ENCODE peak calls at places on chromosomes 7 and 10, in six cellular contexts. H is CD8-positive, alpha-beta memory T cell; W is choroid plexus epithelial cell; Q is effector memory CD4-positive, alpha-beta T cell; M is HL-60; Y is fibroblast of lung. K is an unnamed sample.

GRCh38 chr10:112446055-112446854 is 459 bp downstream of the ZDHHC6 start:
- DNase-seq in H (no peak), W (peak), Q (no peak), M (peak), Y (peak), K (peak)

GRCh38 chr7:3075441-3075840 is 31.8 kb upstream of the CARD11 start:
- DNase-seq in H (no peak), W (no peak), Q (no peak), M (no peak), Y (no peak), K (no peak)

GRCh38 chr7:17233643-17234397 is 64.6 kb upstream of the AHR start:
- DNase-seq in H (peak), W (peak), Q (peak), M (peak), Y (no peak), K (no peak)

GRCh38 chr10:51075802-51076201 is 1.5 kb downstream of the PRKG1 start:
- DNase-seq in H (no peak), W (no peak), Q (no peak), M (no peak), Y (peak), K (no peak)

GRCh38 chr10:4947635-4948596 is 15.3 kb upstream of the AKR1C1 start:
- DNase-seq in H (no peak), W (peak), Q (no peak), M (no peak), Y (peak), K (peak)

GRCh38 chr10:102240467-102241036 is 760 bp downstream of the PITX3 start:
- DNase-seq in H (no peak), W (no peak), Q (no peak), M (no peak), Y (no peak), K (no peak)

GRCh38 chr10:66671064-66671463 is 254.8 kb upstream of the LRRTM3 start:
- DNase-seq in H (no peak), W (no peak), Q (no peak), M (no peak), Y (no peak), K (no peak)

GRCh38 chr7:76273503-76273902 is 29.0 kb upstream of the HSPB1 start:
- DNase-seq in H (no peak), W (no peak), Q (no peak), M (no peak), Y (no peak), K (no peak)

GRCh38 chr10:111933937-111934336 is 249.6 kb downstream of the GPAM start:
- DNase-seq in H (no peak), W (no peak), Q (no peak), M (no peak), Y (no peak), K (no peak)

GRCh38 chr7:131190146-131190545 is 137.5 kb upstream of the MKLN1 start:
- DNase-seq in H (no peak), W (peak), Q (no peak), M (no peak), Y (no peak), K (peak)

GRCh38 chr10:51269816-51270215 is 195.5 kb downstream of the PRKG1 start:
- DNase-seq in H (no peak), W (peak), Q (no peak), M (no peak), Y (peak), K (peak)

GRCh38 chr7:101241015-101241363 is 3.4 kb upstream of the CLDN15 start:
- DNase-seq in H (no peak), W (no peak), Q (no peak), M (peak), Y (no peak), K (no peak)

GRCh38 chr10:11242443-11243386 is 225.0 kb downstream of the CELF2 start:
- DNase-seq in H (no peak), W (peak), Q (no peak), M (no peak), Y (peak), K (peak)
- H3K4me3 ChIP-seq in H (no peak), W (no peak), Q (no peak), M (no peak), Y (no peak), K (no peak)

GRCh38 chr7:28903779-28904538 is 54.2 kb downstream of the TRIL start:
- DNase-seq in H (no peak), W (peak), Q (no peak), M (no peak), Y (peak), K (no peak)
- H3K4me3 ChIP-seq in H (no peak), W (peak), Q (no peak), M (no peak), Y (peak), K (peak)

GRCh38 chr10:25017247-25017590 is 807 bp downstream of the THNSL1 start:
- DNase-seq in H (no peak), W (peak), Q (no peak), M (no peak), Y (no peak), K (peak)

GRCh38 chr10:25016349-25017246 is at the start of gene THNSL1:
- DNase-seq in H (peak), W (peak), Q (peak), M (peak), Y (peak), K (peak)

GRCh38 chr10:25018703-25019102 is 2.3 kb downstream of the THNSL1 start:
- DNase-seq in H (no peak), W (no peak), Q (no peak), M (no peak), Y (no peak), K (no peak)

GRCh38 chr10:25015927-25016348 is at the start of gene ENKUR:
- DNase-seq in H (peak), W (peak), Q (peak), M (peak), Y (peak), K (peak)

DNA sequence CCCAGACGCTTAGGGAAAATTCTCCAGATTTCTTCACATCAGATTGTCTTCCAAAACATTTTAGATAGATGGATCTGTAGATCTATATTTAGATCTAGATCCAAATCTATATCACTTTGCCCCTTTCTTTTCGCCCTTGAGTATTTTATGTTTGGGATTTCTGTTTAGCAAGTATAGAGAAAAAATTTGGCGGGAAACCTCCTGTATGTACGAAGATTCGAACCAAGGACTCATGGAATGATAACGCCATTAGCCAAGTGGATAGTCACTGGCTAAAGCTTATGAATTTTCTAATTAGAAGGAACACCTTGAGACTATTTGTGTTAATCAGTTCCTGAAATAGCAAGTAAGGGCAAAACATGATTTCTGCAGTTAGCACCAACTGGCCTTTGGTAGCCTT is 1.2 kb downstream of the THNSL1 start:
- DNase-seq in H (no peak), W (no peak), Q (no peak), M (no peak), Y (no peak), K (no peak)
- H3K4me3 ChIP-seq in H (peak), W (no peak), Q (no peak), M (no peak), Y (peak), K (no peak)

DNA sequence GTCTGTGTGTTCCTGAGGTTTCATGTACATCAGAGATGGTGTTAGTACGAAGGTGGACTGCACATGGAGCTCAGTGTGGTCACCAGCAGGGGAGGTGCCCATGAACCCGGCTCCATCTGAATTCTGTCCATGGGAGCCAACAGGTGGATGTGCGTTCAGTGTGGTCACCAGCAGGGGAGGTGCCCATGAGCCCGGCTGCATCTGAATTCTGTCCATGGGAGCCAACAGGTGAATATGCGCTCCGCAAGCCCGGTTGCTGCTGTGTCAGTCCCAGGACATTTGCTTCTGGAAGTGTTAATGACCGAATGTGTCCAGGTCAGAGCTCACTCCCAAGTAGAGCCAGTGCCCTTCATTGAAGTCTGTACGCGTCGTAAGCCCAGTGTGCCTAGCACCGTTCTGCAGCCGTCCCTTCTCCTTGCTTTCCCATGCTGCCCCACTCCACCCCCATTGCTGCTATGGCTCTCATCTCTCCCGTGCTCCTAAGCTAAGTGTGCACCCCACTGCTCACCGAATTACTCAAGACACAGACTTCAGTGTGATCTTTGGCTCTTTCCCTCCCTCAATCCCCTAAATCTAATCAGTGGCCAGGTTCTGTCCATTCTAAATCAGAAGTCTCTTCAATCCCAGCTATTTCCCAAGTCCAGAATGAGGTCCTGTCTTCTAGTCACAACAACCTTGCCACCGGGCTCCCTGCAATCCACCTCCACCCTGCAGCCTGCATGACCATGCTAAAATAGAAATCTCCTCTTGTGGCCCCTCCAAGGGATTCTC is 352.4 kb downstream of the TCERG1L start:
- DNase-seq in H (no peak), W (no peak), Q (no peak), M (no peak), Y (no peak), K (no peak)
- H3K4me3 ChIP-seq in H (no peak), W (no peak), Q (no peak), M (no peak), Y (no peak), K (no peak)

GRCh38 chr7:149714081-149714909 is 59.1 kb downstream of the ZNF467 start:
- DNase-seq in H (peak), W (peak), Q (peak), M (peak), Y (peak), K (peak)

GRCh38 chr7:149715476-149715875 is 57.9 kb downstream of the ZNF467 start:
- DNase-seq in H (no peak), W (no peak), Q (no peak), M (no peak), Y (no peak), K (no peak)

GRCh38 chr7:149713061-149713730 is 60.2 kb downstream of the ZNF467 start:
- DNase-seq in H (no peak), W (no peak), Q (no peak), M (no peak), Y (no peak), K (no peak)

GRCh38 chr7:149714910-149715471 is 58.4 kb downstream of the ZNF467 start:
- DNase-seq in H (no peak), W (no peak), Q (peak), M (no peak), Y (no peak), K (peak)

DNA sequence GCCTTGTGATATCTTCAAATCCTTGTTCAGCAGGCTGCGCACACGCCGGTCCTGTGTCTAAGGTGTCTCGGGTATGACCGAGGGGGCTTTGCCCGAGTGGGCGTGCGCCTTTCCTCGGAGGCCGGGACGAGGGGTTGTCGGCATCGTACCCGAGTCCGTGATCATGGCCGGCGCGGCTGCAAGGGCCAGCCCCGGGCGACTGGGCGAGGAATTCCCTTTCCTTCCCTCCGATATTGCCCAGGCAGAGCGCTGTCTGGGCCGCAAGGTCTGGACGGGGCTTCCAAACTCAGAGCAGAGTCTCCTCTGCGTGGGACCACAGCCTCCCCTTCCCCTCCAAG is 59.7 kb downstream of the ZNF467 start:
- DNase-seq in H (no peak), W (no peak), Q (no peak), M (no peak), Y (no peak), K (no peak)
- H3K4me3 ChIP-seq in H (no peak), W (peak), Q (peak), M (no peak), Y (no peak), K (no peak)

GRCh38 chr10:117549100-117549499 is 6.6 kb downstream of the EMX2 start:
- DNase-seq in H (no peak), W (no peak), Q (no peak), M (no peak), Y (no peak), K (no peak)
- H3K4me3 ChIP-seq in H (no peak), W (no peak), Q (no peak), M (no peak), Y (no peak), K (no peak)

DNA sequence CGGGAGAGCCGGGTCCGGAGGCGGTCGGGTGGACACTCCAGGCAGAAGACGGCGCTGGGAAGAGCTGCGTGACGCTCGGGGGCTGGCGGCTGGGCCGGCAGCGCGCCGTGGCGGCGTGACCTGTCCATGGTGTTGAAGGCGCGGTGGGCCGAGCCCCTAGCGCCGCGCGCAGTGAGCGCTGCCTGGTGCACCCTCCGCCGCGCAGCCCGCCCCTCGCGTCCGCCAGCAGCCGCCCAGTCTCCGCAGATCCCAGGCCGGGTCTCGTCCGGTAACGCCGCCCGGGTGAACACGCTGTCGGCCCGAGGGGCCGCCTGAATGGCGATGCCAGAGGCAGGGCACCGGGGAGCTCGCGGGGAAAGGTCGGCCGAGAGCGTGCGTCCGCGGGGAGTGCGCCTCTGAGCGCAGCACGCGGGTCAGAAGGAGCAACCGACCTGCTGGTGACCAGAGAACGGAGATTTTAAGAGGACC is 657 bp upstream of the TMEM178B start:
- DNase-seq in H (no peak), W (peak), Q (no peak), M (no peak), Y (peak), K (peak)
- H3K4me3 ChIP-seq in H (peak), W (peak), Q (peak), M (no peak), Y (no peak), K (peak)

GRCh38 chr10:77524300-77524711 is 113.3 kb downstream of the KCNMA1 start:
- DNase-seq in H (no peak), W (peak), Q (no peak), M (no peak), Y (peak), K (peak)
- H3K4me3 ChIP-seq in H (no peak), W (no peak), Q (no peak), M (no peak), Y (peak), K (no peak)

GRCh38 chr10:52314822-52315552 is 906 bp downstream of the DKK1 start:
- DNase-seq in H (no peak), W (peak), Q (no peak), M (no peak), Y (peak), K (peak)

GRCh38 chr10:52316005-52316404 is 1.9 kb downstream of the DKK1 start:
- DNase-seq in H (no peak), W (no peak), Q (no peak), M (no peak), Y (peak), K (peak)

GRCh38 chr10:52313350-52314006 is 603 bp upstream of the DKK1 start:
- DNase-seq in H (no peak), W (peak), Q (no peak), M (no peak), Y (peak), K (peak)

GRCh38 chr10:52312999-52313349 is 1.1 kb upstream of the DKK1 start:
- DNase-seq in H (no peak), W (peak), Q (no peak), M (no peak), Y (peak), K (peak)

GRCh38 chr10:52314007-52314821 is at the start of gene DKK1:
- DNase-seq in H (no peak), W (peak), Q (no peak), M (no peak), Y (peak), K (peak)
- H3K4me3 ChIP-seq in H (no peak), W (peak), Q (no peak), M (no peak), Y (peak), K (peak)

DNA sequence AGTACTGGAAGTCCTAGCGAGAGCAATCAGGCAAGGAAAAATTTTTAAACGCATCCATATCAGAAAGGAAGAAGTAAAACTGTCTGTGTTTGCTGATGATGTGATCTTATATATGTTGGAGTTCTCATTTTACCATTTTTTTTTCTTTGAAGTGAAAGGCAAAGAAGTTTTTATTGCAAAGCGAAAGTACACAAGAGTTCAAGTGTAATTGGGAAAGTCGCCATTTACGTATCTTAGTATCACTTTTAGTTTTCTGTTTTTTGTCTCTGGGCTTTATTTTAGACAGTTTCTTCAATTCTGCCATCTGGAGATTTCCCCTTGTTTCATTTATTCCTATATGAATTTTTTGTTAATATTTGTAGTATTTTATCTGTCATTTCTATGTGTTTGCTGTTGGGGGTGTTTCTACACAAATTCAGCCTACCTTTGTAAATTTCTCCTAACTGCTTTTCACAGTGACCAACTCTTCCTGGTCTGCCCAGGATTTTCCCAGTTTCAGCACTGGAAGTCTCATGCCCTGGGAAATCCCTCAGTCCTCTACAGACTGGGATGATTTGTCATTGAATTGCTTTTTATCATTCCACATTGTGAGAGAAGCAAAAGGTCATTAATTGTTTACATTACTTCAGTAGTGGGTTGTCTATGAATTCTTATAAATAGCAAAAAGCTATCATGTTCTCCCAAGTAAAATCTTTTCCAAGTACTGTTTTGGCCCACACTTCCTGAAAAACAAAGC is 23.2 kb downstream of the BET1 start:
- DNase-seq in H (no peak), W (no peak), Q (no peak), M (no peak), Y (no peak), K (peak)
- H3K4me3 ChIP-seq in H (no peak), W (no peak), Q (no peak), M (no peak), Y (no peak), K (no peak)

K was measured in IMR-90.